ENCODE peak calls at places on chromosomes 3 and 15, in five cellular contexts. Q, P, W, V and M are unnamed samples.

GRCh38 chr3:181966387-181966786 is 254.7 kb downstream of the SOX2 start:
- DNase-seq in W (no peak), V (no peak), Q (no peak), P (no peak), M (no peak)

GRCh38 chr3:58776231-58776630 is 109.7 kb upstream of the FAM3D start:
- DNase-seq in P (no peak), V (no peak), Q (no peak), W (no peak), M (no peak)

GRCh38 chr3:71315431-71315830 is 268.1 kb downstream of the FOXP1 start:
- DNase-seq in W (no peak), V (no peak), P (no peak), Q (no peak), M (no peak)

GRCh38 chr15:48777645-48778337 is 33.1 kb downstream of the CEP152 start:
- DNase-seq in Q (no peak), P (no peak), V (no peak), W (no peak), M (no peak)

GRCh38 chr15:88448991-88449461 is 18.2 kb downstream of the MRPL46 start:
- DNase-seq in W (no peak), V (no peak), P (no peak), Q (no peak), M (no peak)

GRCh38 chr3:181313379-181313778 is 323.8 kb upstream of the DNAJC19 start:
- DNase-seq in W (no peak), Q (peak), V (no peak), P (no peak), M (no peak)

GRCh38 chr3:15279671-15280402 is 52.5 kb downstream of the SH3BP5 start:
- DNase-seq in Q (no peak), P (no peak), V (no peak), W (no peak), M (no peak)

GRCh38 chr3:22685598-22685997 is 517.5 kb upstream of the UBE2E2 start:
- DNase-seq in Q (no peak), P (peak), V (no peak), W (peak), M (no peak)

GRCh38 chr3:31562525-31562924 is 29.8 kb downstream of the STT3B start:
- DNase-seq in Q (no peak), W (no peak), P (no peak), V (no peak), M (no peak)

GRCh38 chr15:71079208-71080044 is 35.8 kb upstream of the THSD4 start:
- DNase-seq in Q (no peak), P (peak), V (peak), W (peak), M (peak)

GRCh38 chr15:34853001-34853758 is 57.8 kb upstream of the ACTC1 start:
- DNase-seq in P (no peak), Q (no peak), W (no peak), V (no peak), M (no peak)

GRCh38 chr3:63309780-63310179 is 31.7 kb downstream of the SYNPR start:
- DNase-seq in P (no peak), W (no peak), V (no peak), Q (no peak), M (no peak)

GRCh38 chr15:101065570-101066221 is 146.5 kb downstream of the LRRK1 start:
- DNase-seq in P (no peak), V (no peak), Q (no peak), W (no peak), M (no peak)

GRCh38 chr15:68365140-68365745 is 66.7 kb downstream of the ITGA11 start:
- DNase-seq in P (no peak), W (no peak), Q (no peak), V (no peak), M (no peak)

GRCh38 chr15:90315276-90315982 is 36.7 kb upstream of the ZNF774 start:
- DNase-seq in Q (no peak), W (no peak), P (peak), V (peak), M (no peak)